ENCODE peak calls at places on chromosome 13, in four cellular contexts. One of them, this sample, is unnamed.

GRCh38 chr13:40963927-40964326 is 55.2 kb downstream of the ELF1 start:
- DNase-seq in CD4-positive, CD25-positive, alpha-beta regulatory T cell: no peak
- DNase-seq in right atrium auricular region: no peak
- DNase-seq in Peyer's patch: no peak
- DNase-seq in this sample: no peak

GRCh38 chr13:25478186-25478585 is 106.4 kb downstream of the ATP8A2 start:
- DNase-seq in CD4-positive, CD25-positive, alpha-beta regulatory T cell: no peak
- DNase-seq in right atrium auricular region: no peak
- DNase-seq in Peyer's patch: no peak
- DNase-seq in this sample: no peak

GRCh38 chr13:102617697-102618350 is 21.0 kb downstream of the TPP2 start:
- DNase-seq in CD4-positive, CD25-positive, alpha-beta regulatory T cell: no peak
- DNase-seq in right atrium auricular region: no peak
- DNase-seq in Peyer's patch: no peak
- DNase-seq in this sample: no peak

GRCh38 chr13:109385161-109385560 is 401.2 kb downstream of the IRS2 start:
- DNase-seq in CD4-positive, CD25-positive, alpha-beta regulatory T cell: no peak
- DNase-seq in right atrium auricular region: peak; percentile 50
- DNase-seq in Peyer's patch: no peak
- DNase-seq in this sample: no peak

GRCh38 chr13:108315273-108315672 is 45.8 kb downstream of the TNFSF13B start:
- DNase-seq in CD4-positive, CD25-positive, alpha-beta regulatory T cell: no peak
- DNase-seq in right atrium auricular region: no peak
- DNase-seq in Peyer's patch: no peak
- DNase-seq in this sample: no peak

GRCh38 chr13:104143760-104144406 is 1077.7 kb upstream of the SLC10A2 start:
- DNase-seq in CD4-positive, CD25-positive, alpha-beta regulatory T cell: no peak
- DNase-seq in right atrium auricular region: no peak
- DNase-seq in Peyer's patch: no peak
- DNase-seq in this sample: no peak

GRCh38 chr13:26656919-26657318 is 99.4 kb downstream of the WASF3 start:
- DNase-seq in CD4-positive, CD25-positive, alpha-beta regulatory T cell: peak; percentile 7
- DNase-seq in right atrium auricular region: no peak
- DNase-seq in Peyer's patch: no peak
- DNase-seq in this sample: no peak

GRCh38 chr13:30241537-30241936 is 65.8 kb downstream of the KATNAL1 start:
- DNase-seq in CD4-positive, CD25-positive, alpha-beta regulatory T cell: no peak
- DNase-seq in right atrium auricular region: no peak
- DNase-seq in Peyer's patch: no peak
- DNase-seq in this sample: no peak

GRCh38 chr13:90532861-90533260 is 814.6 kb upstream of the MIR17HG start:
- DNase-seq in CD4-positive, CD25-positive, alpha-beta regulatory T cell: no peak
- DNase-seq in right atrium auricular region: no peak
- DNase-seq in Peyer's patch: no peak
- DNase-seq in this sample: no peak
- H3K9me3 ChIP-seq in CD4-positive, CD25-positive, alpha-beta regulatory T cell: no peaks in the 10 kb centered on the region
- H3K9me3 ChIP-seq in right atrium auricular region: no peaks in the 10 kb centered on the region
- H3K9me3 ChIP-seq in Peyer's patch: no peaks in the 10 kb centered on the region
- H3K9me3 ChIP-seq in this sample: no peaks in the 10 kb centered on the region

GRCh38 chr13:51805313-51805712 is 1.4 kb upstream of the DHRS12 start:
- DNase-seq in CD4-positive, CD25-positive, alpha-beta regulatory T cell: no peak
- DNase-seq in right atrium auricular region: no peak
- DNase-seq in Peyer's patch: no peak
- DNase-seq in this sample: no peak
- H3K4me1 ChIP-seq in CD4-positive, CD25-positive, alpha-beta regulatory T cell: peaks cover 38% of the 10 kb centered on the region
- H3K4me1 ChIP-seq in right atrium auricular region: no peaks in the 10 kb centered on the region
- H3K4me1 ChIP-seq in Peyer's patch: no peaks in the 10 kb centered on the region
- H3K4me1 ChIP-seq in this sample: peaks cover 39% of the 10 kb centered on the region

GRCh38 chr13:98794498-98794897 is 42.0 kb upstream of the SLC15A1 start:
- DNase-seq in CD4-positive, CD25-positive, alpha-beta regulatory T cell: no peak
- DNase-seq in right atrium auricular region: peak; percentile 44
- DNase-seq in Peyer's patch: peak; percentile 6
- DNase-seq in this sample: no peak
- H3K27ac ChIP-seq in CD4-positive, CD25-positive, alpha-beta regulatory T cell: no peak overlapping the region
- H3K27ac ChIP-seq in right atrium auricular region: no peak overlapping the region
- H3K27ac ChIP-seq in Peyer's patch: no peak overlapping the region
- H3K27ac ChIP-seq in this sample: no peak overlapping the region

DNA sequence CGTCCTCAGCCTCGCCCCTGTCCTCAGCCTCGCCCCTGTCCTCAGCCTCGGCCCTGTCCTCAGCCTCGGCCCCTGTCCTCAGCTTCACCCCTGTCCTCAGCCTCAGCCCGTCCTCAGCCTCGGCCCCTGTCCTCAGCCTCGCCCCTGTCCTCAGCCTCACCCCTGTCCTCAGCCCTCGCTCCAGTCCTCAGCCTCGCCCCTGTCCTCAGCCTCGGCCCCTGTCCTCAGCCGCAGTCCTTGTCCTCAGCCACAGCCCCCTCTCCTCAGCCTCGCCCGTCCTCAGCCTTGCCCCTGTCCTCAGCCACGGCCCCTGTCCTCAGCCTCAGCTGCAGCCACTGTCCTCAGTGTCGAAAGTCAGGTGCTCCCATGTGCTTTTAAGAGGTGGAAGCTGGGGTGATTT is 10.5 kb downstream of the C13orf46 start:
- DNase-seq in CD4-positive, CD25-positive, alpha-beta regulatory T cell: no peak
- DNase-seq in right atrium auricular region: no peak
- DNase-seq in Peyer's patch: no peak
- DNase-seq in this sample: no peak
- H3K9me3 ChIP-seq in CD4-positive, CD25-positive, alpha-beta regulatory T cell: peaks cover 2% of the 10 kb centered on the region
- H3K9me3 ChIP-seq in right atrium auricular region: peaks cover 5% of the 10 kb centered on the region
- H3K9me3 ChIP-seq in Peyer's patch: peaks cover 3% of the 10 kb centered on the region
- H3K9me3 ChIP-seq in this sample: no peaks in the 10 kb centered on the region

GRCh38 chr13:32116210-32116609 is 84.6 kb downstream of the FRY start:
- DNase-seq in CD4-positive, CD25-positive, alpha-beta regulatory T cell: no peak
- DNase-seq in right atrium auricular region: no peak
- DNase-seq in Peyer's patch: no peak
- DNase-seq in this sample: no peak
- H3K4me1 ChIP-seq in CD4-positive, CD25-positive, alpha-beta regulatory T cell: no peaks in the 10 kb centered on the region
- H3K4me1 ChIP-seq in right atrium auricular region: no peaks in the 10 kb centered on the region
- H3K4me1 ChIP-seq in Peyer's patch: no peaks in the 10 kb centered on the region
- H3K4me1 ChIP-seq in this sample: no peaks in the 10 kb centered on the region

DNA sequence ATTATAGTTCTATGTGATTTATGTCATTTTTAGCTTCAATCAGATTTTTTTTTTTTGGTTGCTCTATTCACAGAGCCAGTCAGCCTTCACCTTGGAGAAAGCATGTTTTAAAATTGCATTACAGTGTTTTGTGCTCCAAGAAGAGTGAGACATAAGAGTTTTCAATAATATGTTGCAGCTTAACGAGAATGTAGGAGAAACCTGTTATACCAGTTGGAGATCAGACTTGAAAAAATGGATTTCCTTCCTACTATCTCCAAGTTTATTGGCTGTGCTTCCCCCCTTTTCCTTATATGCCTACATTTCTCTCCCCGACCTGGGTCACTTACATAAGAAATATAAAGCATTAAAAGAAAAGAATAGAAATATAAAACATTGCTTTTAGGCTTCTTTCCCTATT is 123.9 kb upstream of the ARGLU1 start:
- DNase-seq in CD4-positive, CD25-positive, alpha-beta regulatory T cell: no peak
- DNase-seq in right atrium auricular region: no peak
- DNase-seq in Peyer's patch: no peak
- DNase-seq in this sample: no peak
- H3K27ac ChIP-seq in CD4-positive, CD25-positive, alpha-beta regulatory T cell: no peak overlapping the region
- H3K27ac ChIP-seq in right atrium auricular region: no peak overlapping the region
- H3K27ac ChIP-seq in Peyer's patch: no peak overlapping the region
- H3K27ac ChIP-seq in this sample: no peak overlapping the region

DNA sequence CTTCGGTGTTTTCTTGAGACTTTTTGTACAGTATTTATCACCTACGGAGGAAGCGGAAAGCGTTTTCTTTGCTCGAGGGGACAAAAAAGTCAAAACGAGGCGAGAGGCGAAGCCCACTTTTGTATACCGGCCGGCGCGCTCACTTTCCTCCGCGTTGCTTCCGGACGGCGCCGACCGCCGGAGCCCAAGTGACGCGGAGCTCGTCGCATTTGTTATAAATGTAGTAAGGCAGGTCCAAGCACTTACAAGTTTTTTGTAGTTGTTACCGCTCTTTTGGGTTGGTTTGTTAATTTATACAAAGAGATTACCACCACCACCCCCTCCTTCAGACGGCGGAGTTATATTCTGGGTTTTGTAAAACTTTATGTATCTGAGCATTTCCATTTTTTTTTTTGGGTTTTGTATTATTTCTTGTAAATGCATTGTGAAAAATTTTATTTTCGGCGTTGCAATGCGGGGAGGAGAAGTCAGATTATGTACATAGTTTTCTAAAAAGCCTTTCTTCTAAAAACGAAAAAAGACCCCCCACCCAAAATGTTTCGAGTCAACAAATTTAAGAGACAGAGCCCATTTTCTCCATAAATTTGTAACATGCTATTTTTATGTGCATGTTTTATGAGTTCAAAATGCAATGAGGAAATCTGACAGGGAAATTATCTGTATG is 2.2 kb downstream of the SOX1 start:
- DNase-seq in CD4-positive, CD25-positive, alpha-beta regulatory T cell: no peak
- DNase-seq in right atrium auricular region: no peak
- DNase-seq in Peyer's patch: no peak
- DNase-seq in this sample: no peak
- H3K9me3 ChIP-seq in CD4-positive, CD25-positive, alpha-beta regulatory T cell: peaks cover 5% of the 10 kb centered on the region
- H3K9me3 ChIP-seq in right atrium auricular region: no peaks in the 10 kb centered on the region
- H3K9me3 ChIP-seq in Peyer's patch: peaks cover 15% of the 10 kb centered on the region
- H3K9me3 ChIP-seq in this sample: peaks cover 13% of the 10 kb centered on the region

DNA sequence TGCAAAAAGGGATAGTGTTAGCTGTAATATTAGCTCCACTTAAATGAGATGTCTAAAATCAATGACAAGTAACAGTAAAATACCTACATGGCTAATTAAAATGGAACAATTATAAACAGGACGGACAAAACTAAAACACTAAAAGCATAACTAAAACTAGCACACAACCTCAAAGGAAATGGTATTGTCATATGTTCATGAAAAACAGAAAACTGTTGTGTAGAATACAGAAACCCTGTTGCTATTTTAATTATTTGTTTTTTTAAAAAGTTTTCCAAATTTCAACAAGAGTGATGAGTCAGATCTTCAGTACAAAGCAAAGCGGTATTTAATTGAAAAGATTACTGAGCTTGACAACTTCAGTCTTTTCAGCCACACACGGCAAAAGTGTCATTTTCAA is 4.2 kb downstream of the RCBTB2 start:
- DNase-seq in CD4-positive, CD25-positive, alpha-beta regulatory T cell: no peak
- DNase-seq in right atrium auricular region: no peak
- DNase-seq in Peyer's patch: no peak
- DNase-seq in this sample: no peak
- H3K4me1 ChIP-seq in CD4-positive, CD25-positive, alpha-beta regulatory T cell: peaks cover 36% of the 10 kb centered on the region
- H3K4me1 ChIP-seq in right atrium auricular region: no peaks in the 10 kb centered on the region
- H3K4me1 ChIP-seq in Peyer's patch: no peaks in the 10 kb centered on the region
- H3K4me1 ChIP-seq in this sample: peaks cover 10% of the 10 kb centered on the region

GRCh38 chr13:33218020-33218419 is 67.5 kb downstream of the STARD13 start:
- DNase-seq in CD4-positive, CD25-positive, alpha-beta regulatory T cell: no peak
- DNase-seq in right atrium auricular region: no peak
- DNase-seq in Peyer's patch: no peak
- DNase-seq in this sample: no peak
- H3K27ac ChIP-seq in CD4-positive, CD25-positive, alpha-beta regulatory T cell: no peak overlapping the region
- H3K27ac ChIP-seq in right atrium auricular region: no peak overlapping the region
- H3K27ac ChIP-seq in Peyer's patch: no peak overlapping the region
- H3K27ac ChIP-seq in this sample: no peak overlapping the region